ENCODE peak calls at places on chromosomes 3 and 15, in ten cellular contexts. One of them, this sample, is unnamed.
A peak's percentile ranks its signal among the peaks of the same experiment; 100 is the strongest.

GRCh38 chr15:73598540-73599195 is 34.5 kb downstream of the NPTN start:
- DNase-seq in MM.1S: no peak
- DNase-seq in dorsolateral prefrontal cortex: no peak
- DNase-seq in PC-3: no peak
- DNase-seq in HL-60: no peak
- DNase-seq in breast epithelium: no peak
- DNase-seq in stomach: no peak
- DNase-seq in RWPE2: no peak
- DNase-seq in K562: no peak
- DNase-seq in ovary: no peak
- DNase-seq in this sample: no peak

GRCh38 chr15:73990250-73991005 is 1.7 kb downstream of the STOML1 start:
- DNase-seq in stomach: no peak
- DNase-seq in RWPE2: no peak
- DNase-seq in K562: no peak
- DNase-seq in HL-60: no peak
- DNase-seq in MM.1S: no peak
- DNase-seq in PC-3: no peak
- DNase-seq in ovary: no peak
- DNase-seq in dorsolateral prefrontal cortex: no peak
- DNase-seq in breast epithelium: no peak
- DNase-seq in this sample: no peak

GRCh38 chr3:185687479-185687878 is 101.4 kb downstream of the SENP2 start:
- DNase-seq in MM.1S: no peak
- DNase-seq in RWPE2: no peak
- DNase-seq in breast epithelium: no peak
- DNase-seq in PC-3: peak; percentile 72
- DNase-seq in K562: no peak
- DNase-seq in stomach: no peak
- DNase-seq in HL-60: no peak
- DNase-seq in dorsolateral prefrontal cortex: no peak
- DNase-seq in ovary: no peak
- DNase-seq in this sample: no peak

GRCh38 chr3:27357665-27358258 is 11.4 kb downstream of the NEK10 start:
- DNase-seq in RWPE2: no peak
- DNase-seq in breast epithelium: no peak
- DNase-seq in HL-60: peak; percentile 74
- DNase-seq in MM.1S: peak; percentile 71
- DNase-seq in K562: peak; percentile 28
- DNase-seq in ovary: no peak
- DNase-seq in dorsolateral prefrontal cortex: no peak
- DNase-seq in PC-3: peak; percentile 83
- DNase-seq in stomach: peak; percentile 62
- DNase-seq in this sample: no peak

GRCh38 chr15:53512029-53512428 is 247.4 kb downstream of the WDR72 start:
- DNase-seq in K562: no peak
- DNase-seq in ovary: no peak
- DNase-seq in stomach: no peak
- DNase-seq in breast epithelium: no peak
- DNase-seq in MM.1S: peak; percentile 9
- DNase-seq in RWPE2: no peak
- DNase-seq in HL-60: no peak
- DNase-seq in dorsolateral prefrontal cortex: no peak
- DNase-seq in PC-3: no peak
- DNase-seq in this sample: no peak

GRCh38 chr3:3693593-3693992 is 105.6 kb upstream of the LRRN1 start:
- DNase-seq in K562: no peak
- DNase-seq in HL-60: no peak
- DNase-seq in MM.1S: no peak
- DNase-seq in ovary: no peak
- DNase-seq in stomach: no peak
- DNase-seq in breast epithelium: no peak
- DNase-seq in dorsolateral prefrontal cortex: no peak
- DNase-seq in PC-3: no peak
- DNase-seq in RWPE2: no peak
- DNase-seq in this sample: no peak

GRCh38 chr3:159260049-159260662 is 458.3 kb downstream of the MFSD1 start:
- DNase-seq in ovary: peak; percentile 34
- DNase-seq in stomach: no peak
- DNase-seq in RWPE2: no peak
- DNase-seq in HL-60: peak; percentile 39
- DNase-seq in dorsolateral prefrontal cortex: peak; percentile 50
- DNase-seq in PC-3: peak; percentile 81
- DNase-seq in K562: peak; percentile 31
- DNase-seq in breast epithelium: peak; percentile 21
- DNase-seq in MM.1S: peak; percentile 76
- DNase-seq in this sample: no peak

GRCh38 chr15:51051776-51052175 is 42.9 kb downstream of the TNFAIP8L3 start:
- DNase-seq in MM.1S: no peak
- DNase-seq in stomach: no peak
- DNase-seq in HL-60: no peak
- DNase-seq in ovary: peak; percentile 27
- DNase-seq in PC-3: no peak
- DNase-seq in RWPE2: no peak
- DNase-seq in dorsolateral prefrontal cortex: no peak
- DNase-seq in K562: no peak
- DNase-seq in breast epithelium: peak; percentile 77
- DNase-seq in this sample: no peak

GRCh38 chr3:127215714-127216414 is 22.9 kb downstream of the PRR23E start:
- DNase-seq in dorsolateral prefrontal cortex: no peak
- DNase-seq in ovary: no peak
- DNase-seq in K562: no peak
- DNase-seq in PC-3: no peak
- DNase-seq in stomach: no peak
- DNase-seq in RWPE2: no peak
- DNase-seq in MM.1S: no peak
- DNase-seq in breast epithelium: no peak
- DNase-seq in HL-60: no peak
- DNase-seq in this sample: no peak

GRCh38 chr3:139203752-139204151 is 140.1 kb upstream of the MRPS22 start:
- DNase-seq in MM.1S: no peak
- DNase-seq in breast epithelium: no peak
- DNase-seq in dorsolateral prefrontal cortex: no peak
- DNase-seq in HL-60: no peak
- DNase-seq in RWPE2: no peak
- DNase-seq in PC-3: no peak
- DNase-seq in K562: no peak
- DNase-seq in stomach: no peak
- DNase-seq in ovary: no peak
- DNase-seq in this sample: no peak

GRCh38 chr3:71601811-71602210 is 18.3 kb upstream of the FOXP1 start:
- DNase-seq in HL-60: no peak
- DNase-seq in ovary: no peak
- DNase-seq in K562: no peak
- DNase-seq in RWPE2: no peak
- DNase-seq in stomach: no peak
- DNase-seq in dorsolateral prefrontal cortex: no peak
- DNase-seq in breast epithelium: no peak
- DNase-seq in MM.1S: no peak
- DNase-seq in PC-3: peak; percentile 71
- DNase-seq in this sample: no peak

GRCh38 chr15:58241872-58242271 is 103.7 kb downstream of the AQP9 start:
- DNase-seq in stomach: no peak
- DNase-seq in dorsolateral prefrontal cortex: no peak
- DNase-seq in ovary: no peak
- DNase-seq in breast epithelium: no peak
- DNase-seq in MM.1S: no peak
- DNase-seq in RWPE2: no peak
- DNase-seq in K562: no peak
- DNase-seq in HL-60: no peak
- DNase-seq in PC-3: peak; percentile 15
- DNase-seq in this sample: no peak

GRCh38 chr3:105686324-105686897 is 182.4 kb downstream of the CBLB start:
- DNase-seq in ovary: no peak
- DNase-seq in RWPE2: no peak
- DNase-seq in K562: peak; percentile 4
- DNase-seq in dorsolateral prefrontal cortex: no peak
- DNase-seq in breast epithelium: no peak
- DNase-seq in MM.1S: peak; percentile 23
- DNase-seq in PC-3: peak; percentile 59
- DNase-seq in stomach: no peak
- DNase-seq in HL-60: no peak
- DNase-seq in this sample: no peak

GRCh38 chr3:132256984-132257383 is 60.2 kb upstream of the ACP3 start:
- DNase-seq in MM.1S: no peak
- DNase-seq in stomach: peak; percentile 40
- DNase-seq in breast epithelium: peak; percentile 20
- DNase-seq in PC-3: peak; percentile 70
- DNase-seq in dorsolateral prefrontal cortex: no peak
- DNase-seq in K562: no peak
- DNase-seq in HL-60: peak; percentile 51
- DNase-seq in RWPE2: no peak
- DNase-seq in ovary: peak; percentile 23
- DNase-seq in this sample: no peak

GRCh38 chr3:182246870-182247269 is 535.1 kb downstream of the SOX2 start:
- DNase-seq in HL-60: peak; percentile 57
- DNase-seq in K562: no peak
- DNase-seq in RWPE2: no peak
- DNase-seq in breast epithelium: no peak
- DNase-seq in stomach: no peak
- DNase-seq in ovary: no peak
- DNase-seq in PC-3: no peak
- DNase-seq in dorsolateral prefrontal cortex: no peak
- DNase-seq in MM.1S: no peak
- DNase-seq in this sample: no peak

GRCh38 chr15:38814891-38815290 is 250.3 kb upstream of the RASGRP1 start:
- DNase-seq in K562: no peak
- DNase-seq in dorsolateral prefrontal cortex: no peak
- DNase-seq in HL-60: no peak
- DNase-seq in ovary: no peak
- DNase-seq in RWPE2: no peak
- DNase-seq in PC-3: no peak
- DNase-seq in MM.1S: no peak
- DNase-seq in stomach: no peak
- DNase-seq in breast epithelium: no peak
- DNase-seq in this sample: no peak

GRCh38 chr15:38819343-38819858 is 254.8 kb upstream of the RASGRP1 start:
- DNase-seq in HL-60: no peak
- DNase-seq in RWPE2: no peak
- DNase-seq in MM.1S: no peak
- DNase-seq in ovary: no peak
- DNase-seq in breast epithelium: no peak
- DNase-seq in dorsolateral prefrontal cortex: no peak
- DNase-seq in PC-3: no peak
- DNase-seq in stomach: no peak
- DNase-seq in K562: no peak
- DNase-seq in this sample: no peak

GRCh38 chr15:38823272-38823671 is 258.7 kb upstream of the RASGRP1 start:
- DNase-seq in K562: no peak
- DNase-seq in breast epithelium: no peak
- DNase-seq in PC-3: no peak
- DNase-seq in ovary: no peak
- DNase-seq in dorsolateral prefrontal cortex: no peak
- DNase-seq in RWPE2: no peak
- DNase-seq in stomach: no peak
- DNase-seq in HL-60: no peak
- DNase-seq in MM.1S: no peak
- DNase-seq in this sample: no peak

GRCh38 chr15:38818156-38818745 is 253.6 kb upstream of the RASGRP1 start:
- DNase-seq in HL-60: no peak
- DNase-seq in dorsolateral prefrontal cortex: peak; percentile 13
- DNase-seq in stomach: no peak
- DNase-seq in MM.1S: no peak
- DNase-seq in K562: no peak
- DNase-seq in PC-3: no peak
- DNase-seq in breast epithelium: no peak
- DNase-seq in RWPE2: no peak
- DNase-seq in ovary: no peak
- DNase-seq in this sample: no peak

GRCh38 chr15:38817427-38818155 is 253.0 kb upstream of the RASGRP1 start:
- DNase-seq in ovary: peak; percentile 87
- DNase-seq in breast epithelium: peak; percentile 88
- DNase-seq in HL-60: peak; percentile 62
- DNase-seq in MM.1S: peak; percentile 91
- DNase-seq in dorsolateral prefrontal cortex: peak; percentile 77
- DNase-seq in stomach: peak; percentile 89
- DNase-seq in RWPE2: peak; percentile 87
- DNase-seq in K562: peak; percentile 84
- DNase-seq in PC-3: peak; percentile 91
- DNase-seq in this sample: peak; percentile 93
- TF ChIP-seq CTCF in ovary: peak; percentile 99
- TF ChIP-seq CTCF in breast epithelium: peak; percentile 99
- TF ChIP-seq CTCF in HL-60: peak; percentile 92
- TF ChIP-seq CTCF in MM.1S: peak; percentile 100
- TF ChIP-seq CTCF in dorsolateral prefrontal cortex: peak; percentile 97
- TF ChIP-seq CTCF in stomach: peak; percentile 67
- TF ChIP-seq CTCF in RWPE2: peak; percentile 100
- TF ChIP-seq CTCF in K562: peak; percentile 99
- TF ChIP-seq CTCF in PC-3: peak; percentile 100
- TF ChIP-seq CTCF in this sample: peak; percentile 92

DNA sequence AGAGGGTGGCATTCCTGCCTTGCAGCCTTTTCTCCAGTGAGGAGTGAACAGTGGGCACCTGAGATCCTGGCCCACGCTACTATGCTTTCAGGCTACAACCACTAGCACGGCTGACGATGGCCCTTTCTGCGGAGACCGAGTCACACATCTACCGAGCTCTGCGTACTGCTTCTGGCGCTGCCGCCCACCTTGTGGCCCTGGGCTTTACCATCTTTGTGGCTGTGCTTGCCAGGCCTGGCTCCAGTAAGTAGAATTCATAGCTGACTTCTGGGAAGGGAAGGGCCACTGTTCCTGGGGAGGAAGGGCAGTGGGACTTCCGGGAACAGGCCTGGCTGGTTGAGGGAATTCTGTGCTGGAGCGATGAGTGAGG is 641 bp downstream of the CYB561D2 start:
- DNase-seq in PC-3: no peak
- DNase-seq in RWPE2: no peak
- DNase-seq in breast epithelium: no peak
- DNase-seq in HL-60: no peak
- DNase-seq in stomach: no peak
- DNase-seq in ovary: no peak
- DNase-seq in K562: no peak
- DNase-seq in MM.1S: no peak
- DNase-seq in dorsolateral prefrontal cortex: no peak
- DNase-seq in this sample: no peak
- H3K4me3 ChIP-seq in PC-3: peak overlapping the region; percentile 84
- H3K4me3 ChIP-seq in RWPE2: peak overlapping the region; percentile 80
- H3K4me3 ChIP-seq in breast epithelium: peak overlapping the region; percentile 82
- H3K4me3 ChIP-seq in HL-60: peak overlapping the region; percentile 58
- H3K4me3 ChIP-seq in stomach: peak overlapping the region; percentile 59
- H3K4me3 ChIP-seq in ovary: peak overlapping the region; percentile 75
- H3K4me3 ChIP-seq in K562: peak overlapping the region; percentile 72
- H3K4me3 ChIP-seq in MM.1S: peak overlapping the region; percentile 81
- H3K4me3 ChIP-seq in dorsolateral prefrontal cortex: peak overlapping the region; percentile 86
- H3K4me3 ChIP-seq in this sample: peak overlapping the region; percentile 74

GRCh38 chr15:40437754-40438687 is 2.7 kb upstream of the BAHD1 start:
- DNase-seq in PC-3: no peak
- DNase-seq in ovary: peak; percentile 43
- DNase-seq in dorsolateral prefrontal cortex: no peak
- DNase-seq in stomach: no peak
- DNase-seq in breast epithelium: no peak
- DNase-seq in RWPE2: no peak
- DNase-seq in HL-60: no peak
- DNase-seq in K562: no peak
- DNase-seq in MM.1S: no peak
- DNase-seq in this sample: no peak
- H3K27me3 ChIP-seq in PC-3: no peaks in the 10 kb centered on the region
- H3K27me3 ChIP-seq in ovary: no peaks in the 10 kb centered on the region
- H3K27me3 ChIP-seq in dorsolateral prefrontal cortex: no peaks in the 10 kb centered on the region
- H3K27me3 ChIP-seq in stomach: peaks cover 12% of the 10 kb centered on the region
- H3K27me3 ChIP-seq in breast epithelium: no peaks in the 10 kb centered on the region
- H3K27me3 ChIP-seq in RWPE2: peaks cover 30% of the 10 kb centered on the region
- H3K27me3 ChIP-seq in HL-60: peaks cover 25% of the 10 kb centered on the region
- H3K27me3 ChIP-seq in K562: no peaks in the 10 kb centered on the region
- H3K27me3 ChIP-seq in MM.1S: peaks cover 33% of the 10 kb centered on the region
- H3K27me3 ChIP-seq in this sample: peaks cover 69% of the 10 kb centered on the region

GRCh38 chr15:89139613-89140499 is 51.6 kb downstream of the ABHD2 start:
- DNase-seq in HL-60: no peak
- DNase-seq in K562: no peak
- DNase-seq in ovary: no peak
- DNase-seq in PC-3: no peak
- DNase-seq in stomach: no peak
- DNase-seq in breast epithelium: no peak
- DNase-seq in RWPE2: no peak
- DNase-seq in MM.1S: no peak
- DNase-seq in dorsolateral prefrontal cortex: peak; percentile 71
- DNase-seq in this sample: no peak
- TF ChIP-seq CTCF in HL-60: no peak
- TF ChIP-seq CTCF in K562: no peak
- TF ChIP-seq CTCF in ovary: no peak
- TF ChIP-seq CTCF in PC-3: no peak
- TF ChIP-seq CTCF in stomach: no peak
- TF ChIP-seq CTCF in breast epithelium: peak; percentile 26
- TF ChIP-seq CTCF in RWPE2: peak; percentile 11
- TF ChIP-seq CTCF in MM.1S: no peak
- TF ChIP-seq CTCF in dorsolateral prefrontal cortex: no peak
- TF ChIP-seq CTCF in this sample: no peak

This sample was measured in spleen.